ENCODE peak calls at places on chromosomes 6 and 20, in five cellular contexts. One of them, this sample, is unnamed.
A peak's percentile ranks its signal among the peaks of the same experiment; 100 is the strongest.

GRCh38 chr6:138572200-138572875 is 73.0 kb upstream of the NHSL1 start:
- DNase-seq in transverse colon: peak; percentile 82
- DNase-seq in GM13977: no peak
- DNase-seq in cardiac fibroblast: peak; percentile 74
- DNase-seq in IMR-90: peak; percentile 91
- DNase-seq in this sample: no peak

GRCh38 chr6:123288649-123289048 is 292.6 kb downstream of the CLVS2 start:
- DNase-seq in transverse colon: no peak
- DNase-seq in GM13977: no peak
- DNase-seq in cardiac fibroblast: no peak
- DNase-seq in IMR-90: no peak
- DNase-seq in this sample: no peak

GRCh38 chr20:3614509-3614908 is 48.7 kb downstream of the GFRA4 start:
- DNase-seq in transverse colon: no peak
- DNase-seq in GM13977: no peak
- DNase-seq in cardiac fibroblast: no peak
- DNase-seq in IMR-90: peak; percentile 56
- DNase-seq in this sample: no peak

GRCh38 chr20:57698867-57699275 is 10.9 kb downstream of the PMEPA1 start:
- DNase-seq in transverse colon: peak; percentile 37
- DNase-seq in GM13977: no peak
- DNase-seq in cardiac fibroblast: no peak
- DNase-seq in IMR-90: no peak
- DNase-seq in this sample: no peak

GRCh38 chr6:56655996-56656395 is 13.3 kb upstream of the DST start:
- DNase-seq in transverse colon: no peak
- DNase-seq in GM13977: no peak
- DNase-seq in cardiac fibroblast: no peak
- DNase-seq in IMR-90: no peak
- DNase-seq in this sample: no peak

GRCh38 chr6:134707342-134707982 is 242.4 kb downstream of the ALDH8A1 start:
- DNase-seq in transverse colon: peak; percentile 24
- DNase-seq in GM13977: no peak
- DNase-seq in cardiac fibroblast: peak; percentile 55
- DNase-seq in IMR-90: peak; percentile 66
- DNase-seq in this sample: no peak

GRCh38 chr6:57221191-57221935 is 744 bp downstream of the RAB23 start:
- DNase-seq in transverse colon: peak; percentile 62
- DNase-seq in GM13977: peak; percentile 68
- DNase-seq in cardiac fibroblast: peak; percentile 80
- DNase-seq in IMR-90: peak; percentile 45
- DNase-seq in this sample: no peak

GRCh38 chr20:51703446-51704287 is 64.5 kb downstream of the ATP9A start:
- DNase-seq in transverse colon: no peak
- DNase-seq in GM13977: no peak
- DNase-seq in cardiac fibroblast: no peak
- DNase-seq in IMR-90: no peak
- DNase-seq in this sample: no peak

GRCh38 chr6:20744911-20745557 is 210.8 kb downstream of the CDKAL1 start:
- DNase-seq in transverse colon: no peak
- DNase-seq in GM13977: no peak
- DNase-seq in cardiac fibroblast: no peak
- DNase-seq in IMR-90: no peak
- DNase-seq in this sample: no peak

GRCh38 chr6:32462609-32463008 is 22.9 kb downstream of the HLA-DRA start:
- DNase-seq in transverse colon: no peak
- DNase-seq in GM13977: peak; percentile 45
- DNase-seq in cardiac fibroblast: no peak
- DNase-seq in IMR-90: no peak
- DNase-seq in this sample: no peak

GRCh38 chr20:35093245-35093884 is 758 bp upstream of the TRPC4AP start:
- DNase-seq in transverse colon: no peak
- DNase-seq in GM13977: no peak
- DNase-seq in cardiac fibroblast: peak; percentile 85
- DNase-seq in IMR-90: peak; percentile 82
- DNase-seq in this sample: no peak

GRCh38 chr6:42756713-42757112 is 10.8 kb upstream of the TBCC start:
- DNase-seq in transverse colon: no peak
- DNase-seq in GM13977: no peak
- DNase-seq in cardiac fibroblast: no peak
- DNase-seq in IMR-90: no peak
- DNase-seq in this sample: no peak

GRCh38 chr6:65646494-65647035 is 60.5 kb downstream of the EYS start:
- DNase-seq in transverse colon: no peak
- DNase-seq in GM13977: no peak
- DNase-seq in cardiac fibroblast: no peak
- DNase-seq in IMR-90: no peak
- DNase-seq in this sample: no peak

GRCh38 chr6:105041880-105042279 is 85.0 kb downstream of the LIN28B start:
- DNase-seq in transverse colon: no peak
- DNase-seq in GM13977: no peak
- DNase-seq in cardiac fibroblast: no peak
- DNase-seq in IMR-90: no peak
- DNase-seq in this sample: no peak

GRCh38 chr6:56065408-56065807 is 182.0 kb downstream of the COL21A1 start:
- DNase-seq in transverse colon: no peak
- DNase-seq in GM13977: no peak
- DNase-seq in cardiac fibroblast: no peak
- DNase-seq in IMR-90: no peak
- DNase-seq in this sample: no peak

GRCh38 chr20:24696396-24696795 is 227.0 kb downstream of the SYNDIG1 start:
- DNase-seq in transverse colon: no peak
- DNase-seq in GM13977: no peak
- DNase-seq in cardiac fibroblast: no peak
- DNase-seq in IMR-90: no peak
- DNase-seq in this sample: no peak

GRCh38 chr6:28351087-28351486 is 1.3 kb downstream of the ZKSCAN3 start:
- DNase-seq in transverse colon: no peak
- DNase-seq in GM13977: no peak
- DNase-seq in cardiac fibroblast: no peak
- DNase-seq in IMR-90: no peak
- DNase-seq in this sample: no peak

GRCh38 chr6:3646616-3647362 is 104.7 kb downstream of the PXDC1 start:
- DNase-seq in transverse colon: no peak
- DNase-seq in GM13977: no peak
- DNase-seq in cardiac fibroblast: no peak
- DNase-seq in IMR-90: no peak
- DNase-seq in this sample: no peak

GRCh38 chr20:44400671-44401051 is 45.2 kb downstream of the HNF4A start:
- DNase-seq in transverse colon: no peak
- DNase-seq in GM13977: no peak
- DNase-seq in cardiac fibroblast: no peak
- DNase-seq in IMR-90: no peak
- DNase-seq in this sample: no peak

GRCh38 chr6:84078335-84078734 is 44.8 kb downstream of the MRAP2 start:
- DNase-seq in transverse colon: no peak
- DNase-seq in GM13977: no peak
- DNase-seq in cardiac fibroblast: no peak
- DNase-seq in IMR-90: no peak
- DNase-seq in this sample: no peak

GRCh38 chr6:30163090-30163917 is at the start of gene TRIM15:
- DNase-seq in transverse colon: peak; percentile 89
- DNase-seq in GM13977: no peak
- DNase-seq in cardiac fibroblast: no peak
- DNase-seq in IMR-90: no peak
- DNase-seq in this sample: peak; percentile 21

GRCh38 chr20:50246367-50247195 is 56.0 kb downstream of the CEBPB start:
- DNase-seq in transverse colon: no peak
- DNase-seq in GM13977: no peak
- DNase-seq in cardiac fibroblast: no peak
- DNase-seq in IMR-90: no peak
- DNase-seq in this sample: no peak

GRCh38 chr6:128277379-128277778 is 243.0 kb downstream of the PTPRK start:
- DNase-seq in transverse colon: no peak
- DNase-seq in GM13977: no peak
- DNase-seq in cardiac fibroblast: no peak
- DNase-seq in IMR-90: no peak
- DNase-seq in this sample: no peak

GRCh38 chr6:135231469-135231844 is 50.3 kb downstream of the MYB start:
- DNase-seq in transverse colon: no peak
- DNase-seq in GM13977: no peak
- DNase-seq in cardiac fibroblast: peak; percentile 42
- DNase-seq in IMR-90: no peak
- DNase-seq in this sample: no peak

GRCh38 chr6:54431466-54431865 is 123.2 kb downstream of the TINAG start:
- DNase-seq in transverse colon: no peak
- DNase-seq in GM13977: no peak
- DNase-seq in cardiac fibroblast: peak; percentile 21
- DNase-seq in IMR-90: peak; percentile 43
- DNase-seq in this sample: no peak

GRCh38 chr20:32528291-32528891 is 56.7 kb downstream of the NOL4L start:
- DNase-seq in transverse colon: no peak
- DNase-seq in GM13977: no peak
- DNase-seq in cardiac fibroblast: no peak
- DNase-seq in IMR-90: no peak
- DNase-seq in this sample: no peak

GRCh38 chr6:96065211-96065610 is 49.4 kb downstream of the FUT9 start:
- DNase-seq in transverse colon: no peak
- DNase-seq in GM13977: no peak
- DNase-seq in cardiac fibroblast: no peak
- DNase-seq in IMR-90: no peak
- DNase-seq in this sample: no peak

GRCh38 chr6:34891296-34891695 is 2.2 kb downstream of the ANKS1A start:
- DNase-seq in transverse colon: no peak
- DNase-seq in GM13977: no peak
- DNase-seq in cardiac fibroblast: no peak
- DNase-seq in IMR-90: no peak
- DNase-seq in this sample: no peak

GRCh38 chr6:128070406-128070805 is 169.5 kb upstream of the THEMIS start:
- DNase-seq in transverse colon: no peak
- DNase-seq in GM13977: no peak
- DNase-seq in cardiac fibroblast: peak; percentile 56
- DNase-seq in IMR-90: peak; percentile 62
- DNase-seq in this sample: no peak

GRCh38 chr6:119950681-119951080 is 601.1 kb upstream of the MAN1A1 start:
- DNase-seq in transverse colon: no peak
- DNase-seq in GM13977: no peak
- DNase-seq in cardiac fibroblast: no peak
- DNase-seq in IMR-90: no peak
- DNase-seq in this sample: no peak

GRCh38 chr6:166907373-166907841 is 48.9 kb downstream of the RNASET2 start:
- DNase-seq in transverse colon: no peak
- DNase-seq in GM13977: peak; percentile 78
- DNase-seq in cardiac fibroblast: no peak
- DNase-seq in IMR-90: no peak
- DNase-seq in this sample: peak; percentile 52

GRCh38 chr20:37984018-37984785 is 49.1 kb downstream of the TTI1 start:
- DNase-seq in transverse colon: no peak
- DNase-seq in GM13977: no peak
- DNase-seq in cardiac fibroblast: no peak
- DNase-seq in IMR-90: no peak
- DNase-seq in this sample: no peak

GRCh38 chr6:168333039-168333438 is 13.5 kb upstream of the DACT2 start:
- DNase-seq in transverse colon: peak; percentile 53
- DNase-seq in GM13977: no peak
- DNase-seq in cardiac fibroblast: no peak
- DNase-seq in IMR-90: no peak
- DNase-seq in this sample: no peak
- TF ChIP-seq CTCF in transverse colon: peak; percentile 78
- TF ChIP-seq CTCF in GM13977: no peak
- TF ChIP-seq CTCF in cardiac fibroblast: peak; percentile 31
- TF ChIP-seq CTCF in IMR-90: no peak
- TF ChIP-seq CTCF in this sample: peak; percentile 44

GRCh38 chr6:37170273-37171140 is 555 bp downstream of the PIM1 start:
- DNase-seq in transverse colon: peak; percentile 59
- DNase-seq in GM13977: peak; percentile 55
- DNase-seq in cardiac fibroblast: peak; percentile 28
- DNase-seq in IMR-90: peak; percentile 28
- DNase-seq in this sample: no peak
- TF ChIP-seq CTCF in transverse colon: no peak
- TF ChIP-seq CTCF in GM13977: peak; percentile 31
- TF ChIP-seq CTCF in cardiac fibroblast: peak; percentile 24
- TF ChIP-seq CTCF in IMR-90: peak; percentile 25
- TF ChIP-seq CTCF in this sample: peak; percentile 24

DNA sequence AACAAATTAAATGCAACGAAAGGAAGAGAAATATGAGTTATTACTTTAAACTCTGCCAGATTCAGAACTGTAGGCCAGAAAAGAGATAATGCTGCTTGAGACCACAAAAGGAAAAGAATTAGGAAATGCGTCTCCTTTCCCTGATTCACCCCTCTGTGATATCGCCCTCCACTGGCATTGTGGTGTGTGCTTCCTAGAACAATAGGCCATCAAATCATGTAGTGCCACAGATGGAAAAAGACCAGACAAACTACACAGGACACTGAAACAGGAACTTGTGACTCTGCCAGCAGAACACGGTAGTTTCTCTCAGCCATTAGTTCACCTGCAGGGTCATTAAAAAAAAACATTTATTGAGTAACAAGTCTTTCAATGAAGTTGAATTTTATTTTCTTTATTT is 14.8 kb upstream of the LAMA4 start:
- DNase-seq in transverse colon: no peak
- DNase-seq in GM13977: no peak
- DNase-seq in cardiac fibroblast: peak; percentile 68
- DNase-seq in IMR-90: peak; percentile 31
- DNase-seq in this sample: no peak
- TF ChIP-seq CTCF in transverse colon: no peak
- TF ChIP-seq CTCF in GM13977: no peak
- TF ChIP-seq CTCF in cardiac fibroblast: peak; percentile 63
- TF ChIP-seq CTCF in IMR-90: peak; percentile 27
- TF ChIP-seq CTCF in this sample: no peak

GRCh38 chr6:160374836-160375560 is 26.8 kb downstream of the SLC22A3 start:
- DNase-seq in transverse colon: no peak
- DNase-seq in GM13977: no peak
- DNase-seq in cardiac fibroblast: no peak
- DNase-seq in IMR-90: no peak
- DNase-seq in this sample: no peak
- TF ChIP-seq CTCF in transverse colon: no peak
- TF ChIP-seq CTCF in GM13977: no peak
- TF ChIP-seq CTCF in cardiac fibroblast: no peak
- TF ChIP-seq CTCF in IMR-90: no peak
- TF ChIP-seq CTCF in this sample: no peak

DNA sequence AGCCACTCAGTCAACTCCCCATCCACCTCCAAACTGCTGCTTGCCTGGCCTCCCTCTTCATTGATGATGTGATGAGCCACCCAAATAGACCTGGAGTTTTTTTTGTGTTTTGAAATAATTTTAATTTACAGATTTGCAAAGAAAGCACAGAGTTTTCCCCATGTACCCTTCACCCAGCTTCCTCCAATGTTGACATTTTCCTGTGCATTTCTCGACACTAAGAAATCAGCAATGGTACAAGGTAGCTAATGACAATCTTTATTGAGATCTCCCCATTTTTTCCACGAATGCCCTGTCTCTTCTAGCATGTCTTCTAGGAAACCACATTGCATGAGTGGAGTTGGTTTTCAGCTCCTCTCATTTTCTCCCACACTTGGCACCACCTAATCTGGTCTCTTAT is 30.1 kb downstream of the PPP1R14C start:
- DNase-seq in transverse colon: no peak
- DNase-seq in GM13977: no peak
- DNase-seq in cardiac fibroblast: no peak
- DNase-seq in IMR-90: no peak
- DNase-seq in this sample: no peak
- TF ChIP-seq CTCF in transverse colon: no peak
- TF ChIP-seq CTCF in GM13977: no peak
- TF ChIP-seq CTCF in cardiac fibroblast: no peak
- TF ChIP-seq CTCF in IMR-90: no peak
- TF ChIP-seq CTCF in this sample: no peak

This sample was measured in GM12864.